ENCODE peak calls at places on chromosomes 4 and X, in nine cellular contexts. E, Z, J, B, R, N, X, T and K are unnamed samples.

GRCh38 chr4:112058433-112058832 is 86.8 kb upstream of the FAM241A start:
- DNase-seq in E (peak), N (peak), B (no peak), J (no peak), X (no peak), T (no peak), Z (no peak), R (no peak), K (no peak)

GRCh38 chr4:35934370-35934981 is 309.8 kb downstream of the ARAP2 start:
- DNase-seq in B (peak), J (no peak), E (peak), X (peak), R (peak), T (peak), Z (no peak), N (peak), K (no peak)

GRCh38 chr4:1094336-1094690 is 19.1 kb downstream of the RNF212 start:
- DNase-seq in E (no peak), X (no peak), J (no peak), T (no peak), N (no peak), Z (no peak), R (no peak), B (no peak), K (no peak)

GRCh38 chr4:102761478-102761790 is 666 bp upstream of the MANBA start:
- DNase-seq in N (peak), B (peak), X (no peak), Z (no peak), J (no peak), E (peak), R (no peak), T (no peak), K (no peak)

GRCh38 chrX:38175140-38175539 is 45.5 kb downstream of the SRPX start:
- DNase-seq in J (no peak), T (peak), E (peak), R (no peak), B (peak), N (peak), Z (no peak), X (peak), K (no peak)

GRCh38 chr4:7769936-7770674 is 169.6 kb downstream of the AFAP1 start:
- DNase-seq in X (peak), B (peak), T (peak), J (no peak), R (no peak), Z (no peak), N (no peak), E (peak), K (no peak)

GRCh38 chr4:4461178-4461577 is 74.3 kb downstream of the NSG1 start:
- DNase-seq in T (no peak), E (no peak), B (no peak), Z (no peak), X (no peak), J (no peak), R (no peak), N (no peak), K (no peak)

GRCh38 chr4:104451573-104451972 is 43.1 kb downstream of the CXXC4 start:
- DNase-seq in J (no peak), N (peak), E (peak), R (no peak), X (peak), B (no peak), T (peak), Z (no peak), K (no peak)

GRCh38 chr4:143431526-143432257 is 81.8 kb upstream of the SMARCA5 start:
- DNase-seq in J (no peak), Z (no peak), X (no peak), T (no peak), E (no peak), N (no peak), B (no peak), R (no peak), K (no peak)

GRCh38 chrX:94454606-94455005 is 780.6 kb downstream of the FAM133A start:
- DNase-seq in B (no peak), E (no peak), J (no peak), N (no peak), R (no peak), T (no peak), Z (no peak), X (no peak), K (no peak)

GRCh38 chr4:37522996-37523395 is 163.2 kb downstream of the RELL1 start:
- DNase-seq in B (peak), Z (no peak), E (no peak), X (no peak), T (no peak), J (no peak), R (no peak), N (no peak), K (no peak)

GRCh38 chr4:156734965-156735895 is 236.4 kb downstream of the PDGFC start:
- DNase-seq in B (peak), Z (no peak), T (peak), J (no peak), X (no peak), E (peak), N (peak), R (no peak), K (no peak)

GRCh38 chrX:73563740-73564073 is 710 bp downstream of the CHIC1 start:
- DNase-seq in X (peak), T (no peak), J (no peak), E (peak), R (no peak), B (no peak), N (peak), Z (no peak), K (no peak)

GRCh38 chrX:121191779-121192178 is 144.4 kb downstream of the GLUD2 start:
- DNase-seq in E (no peak), R (no peak), Z (no peak), N (no peak), X (no peak), J (no peak), B (no peak), T (no peak), K (no peak)

DNA sequence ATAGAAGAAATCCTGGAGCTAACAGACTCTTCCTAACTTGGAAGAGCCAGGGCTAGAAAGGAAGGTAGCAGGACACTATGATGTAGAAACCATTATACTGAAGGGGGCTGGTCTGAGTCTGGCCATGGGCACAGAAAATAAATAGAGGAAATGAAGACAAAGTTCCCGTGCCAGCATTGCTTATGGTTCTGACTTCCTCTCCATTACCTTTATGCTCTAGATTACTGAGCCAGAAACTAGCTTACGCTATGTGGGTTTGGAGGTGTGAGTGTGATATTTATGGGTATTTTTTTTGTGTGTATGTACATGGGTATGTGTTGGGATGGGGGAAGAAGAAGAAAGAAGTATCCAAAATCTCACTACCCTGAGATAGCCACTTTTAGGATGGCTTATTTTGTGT is 148.3 kb downstream of the GLUD2 start:
- DNase-seq in T (no peak), B (no peak), J (no peak), E (no peak), R (no peak), Z (no peak), N (no peak), X (no peak), K (no peak)
- H3K4me3 ChIP-seq in T (no peak), B (no peak), J (no peak), E (no peak), R (no peak), Z (no peak), N (no peak), X (no peak), K (no peak)

GRCh38 chr4:183959349-183959748 is 54.2 kb downstream of the STOX2 start:
- DNase-seq in J (no peak), T (peak), R (no peak), B (no peak), X (no peak), N (no peak), Z (no peak), E (no peak), K (no peak)
- H3K4me3 ChIP-seq in J (no peak), T (peak), R (no peak), B (no peak), X (no peak), N (no peak), Z (peak), E (no peak), K (peak)

DNA sequence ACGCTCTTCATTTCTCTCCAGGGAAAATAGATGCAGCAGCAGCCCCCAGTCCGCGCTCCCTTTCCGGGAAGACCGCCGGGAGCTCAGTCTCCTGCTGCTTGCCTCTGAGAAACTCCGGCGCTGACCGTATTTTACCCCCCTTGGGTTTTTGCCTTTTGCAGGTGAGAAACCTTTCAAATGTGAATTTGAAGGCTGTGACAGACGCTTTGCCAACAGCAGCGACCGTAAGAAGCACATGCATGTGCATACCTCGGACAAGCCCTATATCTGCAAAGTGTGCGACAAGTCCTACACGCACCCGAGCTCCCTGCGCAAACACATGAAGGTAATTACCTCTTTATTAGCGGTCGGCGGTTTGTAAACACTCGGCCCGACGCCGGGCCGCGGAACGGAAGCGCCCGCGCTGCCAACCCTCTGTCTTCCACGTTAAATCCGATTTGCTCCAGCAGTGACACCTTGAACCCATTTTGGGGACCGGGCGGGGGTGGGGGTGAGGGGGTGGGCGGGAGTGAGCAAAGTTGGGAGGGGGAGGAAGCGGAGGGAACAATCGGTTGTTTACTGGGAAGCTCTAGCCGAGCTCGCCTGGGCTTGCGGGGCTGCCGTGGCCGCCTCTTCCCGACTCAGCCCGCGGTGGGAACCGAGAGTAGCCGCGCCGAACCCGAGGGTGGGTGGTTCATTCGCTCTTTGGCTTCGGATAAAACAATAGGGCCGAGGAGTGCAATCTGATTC is 3.0 kb downstream of the ZIC3 start:
- DNase-seq in J (no peak), R (no peak), N (no peak), T (no peak), B (no peak), X (no peak), Z (no peak), E (no peak), K (no peak)
- H3K4me3 ChIP-seq in J (no peak), R (no peak), N (no peak), T (no peak), B (no peak), X (peak), Z (peak), E (no peak), K (no peak)

DNA sequence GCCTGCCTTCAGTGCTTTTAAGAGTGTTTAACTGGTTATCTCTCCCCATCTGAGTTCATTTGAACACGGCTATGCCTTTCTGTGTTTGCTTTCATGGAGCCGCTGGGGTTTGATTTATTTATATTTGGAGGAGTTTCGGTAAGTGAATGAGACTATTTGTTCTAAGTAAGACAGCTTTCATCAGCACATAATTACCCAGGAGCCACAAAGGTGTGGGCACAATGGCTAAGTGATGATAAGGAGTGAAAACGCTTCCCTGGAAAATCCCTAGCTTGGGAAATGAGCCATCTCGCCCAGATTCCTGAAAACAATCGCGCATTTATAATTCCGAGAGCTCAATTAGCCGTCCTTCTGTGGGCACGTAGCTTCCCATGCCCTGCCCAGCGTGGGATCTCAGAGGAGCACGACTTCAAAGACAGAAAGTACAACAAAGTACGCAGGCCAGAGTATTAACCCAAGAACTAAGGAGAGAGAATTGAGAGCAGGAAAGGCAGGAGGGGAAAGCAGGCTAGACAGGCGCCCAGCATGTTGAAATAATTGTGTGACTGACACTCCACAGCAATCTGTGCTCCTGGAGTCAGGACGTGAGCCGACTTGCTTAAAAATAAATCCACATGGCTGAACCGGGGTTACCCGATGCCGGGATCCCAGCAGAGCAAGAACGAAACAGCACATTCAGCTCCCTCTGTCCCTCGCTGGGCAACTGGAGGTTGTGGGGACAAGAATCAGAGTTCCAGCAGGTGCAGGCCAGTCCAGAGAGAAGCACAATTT is 99.0 kb downstream of the DHRSX start:
- DNase-seq in Z (no peak), X (no peak), J (peak), R (no peak), N (peak), B (no peak), E (peak), T (no peak), K (peak)
- H3K4me3 ChIP-seq in Z (no peak), X (no peak), J (no peak), R (no peak), N (no peak), B (no peak), E (peak), T (no peak), K (peak)

GRCh38 chr4:171025323-171025722 is 787.9 kb upstream of the GALNTL6 start:
- DNase-seq in E (no peak), B (no peak), X (no peak), Z (no peak), J (no peak), T (no peak), R (no peak), N (no peak), K (no peak)
- H3K4me3 ChIP-seq in E (no peak), B (no peak), X (no peak), Z (no peak), J (no peak), T (no peak), R (no peak), N (no peak), K (no peak)